ENCODE peak calls at places on chromosome 10, in eight cellular contexts. One of them, this sample, is unnamed. For H3K4me1, the result is how much of the 10 kb centered on the place peaks cover.

GRCh38 chr10:118911361-118911760 is 118.2 kb upstream of the NANOS1 start:
- DNase-seq in suprapubic skin: no peak
- DNase-seq in cardiac muscle cell: peak
- DNase-seq in stomach: no peak
- DNase-seq in heart left ventricle: no peak
- DNase-seq in adipocyte: peak
- DNase-seq in thyroid gland: no peak
- DNase-seq in A549: peak
- DNase-seq in this sample: no peak

GRCh38 chr10:43824934-43825333 is 176.3 kb upstream of the ZNF32 start:
- DNase-seq in suprapubic skin: no peak
- DNase-seq in heart left ventricle: peak
- DNase-seq in stomach: no peak
- DNase-seq in thyroid gland: no peak
- DNase-seq in cardiac muscle cell: peak
- DNase-seq in A549: no peak
- DNase-seq in adipocyte: no peak
- DNase-seq in this sample: no peak

GRCh38 chr10:3783313-3783689 is 1.7 kb downstream of the KLF6 start:
- DNase-seq in stomach: peak
- DNase-seq in cardiac muscle cell: peak
- DNase-seq in A549: peak
- DNase-seq in suprapubic skin: peak
- DNase-seq in adipocyte: peak
- DNase-seq in heart left ventricle: peak
- DNase-seq in thyroid gland: peak
- DNase-seq in this sample: peak

GRCh38 chr10:50421026-50421719 is 169.9 kb upstream of the ASAH2 start:
- DNase-seq in stomach: peak
- DNase-seq in adipocyte: peak
- DNase-seq in cardiac muscle cell: peak
- DNase-seq in heart left ventricle: no peak
- DNase-seq in A549: peak
- DNase-seq in thyroid gland: peak
- DNase-seq in suprapubic skin: no peak
- DNase-seq in this sample: no peak

GRCh38 chr10:43249962-43250624 is 16.8 kb downstream of the RASGEF1A start:
- DNase-seq in suprapubic skin: peak
- DNase-seq in adipocyte: no peak
- DNase-seq in stomach: peak
- DNase-seq in thyroid gland: no peak
- DNase-seq in cardiac muscle cell: no peak
- DNase-seq in A549: no peak
- DNase-seq in heart left ventricle: peak
- DNase-seq in this sample: no peak

GRCh38 chr10:110349826-110350225 is 45.1 kb upstream of the SMNDC1 start:
- DNase-seq in thyroid gland: no peak
- DNase-seq in suprapubic skin: no peak
- DNase-seq in adipocyte: no peak
- DNase-seq in cardiac muscle cell: no peak
- DNase-seq in stomach: no peak
- DNase-seq in heart left ventricle: no peak
- DNase-seq in A549: no peak
- DNase-seq in this sample: no peak

GRCh38 chr10:89002234-89002978 is 11.8 kb downstream of the FAS start:
- DNase-seq in heart left ventricle: no peak
- DNase-seq in stomach: no peak
- DNase-seq in suprapubic skin: no peak
- DNase-seq in adipocyte: no peak
- DNase-seq in thyroid gland: no peak
- DNase-seq in cardiac muscle cell: no peak
- DNase-seq in A549: no peak
- DNase-seq in this sample: no peak

GRCh38 chr10:22230331-22230833 is 12.6 kb upstream of the EBLN1 start:
- DNase-seq in stomach: no peak
- DNase-seq in suprapubic skin: no peak
- DNase-seq in adipocyte: peak
- DNase-seq in thyroid gland: peak
- DNase-seq in A549: peak
- DNase-seq in cardiac muscle cell: peak
- DNase-seq in heart left ventricle: no peak
- DNase-seq in this sample: peak

GRCh38 chr10:88008866-88009470 is 145.5 kb downstream of the PTEN start:
- DNase-seq in A549: peak
- DNase-seq in suprapubic skin: no peak
- DNase-seq in stomach: no peak
- DNase-seq in adipocyte: no peak
- DNase-seq in thyroid gland: no peak
- DNase-seq in heart left ventricle: no peak
- DNase-seq in cardiac muscle cell: no peak
- DNase-seq in this sample: no peak

GRCh38 chr10:125624800-125625199 is 58.2 kb downstream of the TEX36 start:
- DNase-seq in thyroid gland: no peak
- DNase-seq in stomach: peak
- DNase-seq in adipocyte: no peak
- DNase-seq in cardiac muscle cell: no peak
- DNase-seq in heart left ventricle: no peak
- DNase-seq in suprapubic skin: no peak
- DNase-seq in A549: no peak
- DNase-seq in this sample: peak

GRCh38 chr10:89644691-89644966 is 413 bp downstream of the PANK1 start:
- DNase-seq in A549: no peak
- DNase-seq in suprapubic skin: peak
- DNase-seq in cardiac muscle cell: no peak
- DNase-seq in adipocyte: no peak
- DNase-seq in heart left ventricle: peak
- DNase-seq in stomach: no peak
- DNase-seq in thyroid gland: peak
- DNase-seq in this sample: peak

GRCh38 chr10:34641913-34642558 is 173.1 kb downstream of the PARD3 start:
- DNase-seq in A549: no peak
- DNase-seq in thyroid gland: no peak
- DNase-seq in suprapubic skin: no peak
- DNase-seq in adipocyte: no peak
- DNase-seq in heart left ventricle: no peak
- DNase-seq in cardiac muscle cell: no peak
- DNase-seq in stomach: no peak
- DNase-seq in this sample: no peak

DNA sequence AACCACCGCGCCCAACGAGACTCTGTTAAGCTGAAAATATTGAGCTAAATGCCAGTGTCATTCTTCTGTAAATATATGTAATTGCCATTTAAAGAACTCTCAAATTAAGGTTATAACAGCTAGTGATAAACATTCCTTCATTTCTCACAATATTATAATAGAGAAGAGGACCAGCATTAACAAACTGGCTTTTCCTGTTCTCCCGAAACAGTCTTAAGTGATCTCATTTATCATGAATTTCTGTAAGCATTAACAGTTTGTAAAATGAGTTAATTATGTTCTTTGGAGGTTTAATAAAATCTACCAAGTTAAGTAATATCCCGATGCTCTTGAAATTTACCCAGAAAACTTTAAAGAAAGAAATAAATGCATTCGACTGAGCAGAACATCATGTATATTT is 352.8 kb downstream of the KCNMA1 start:
- DNase-seq in heart left ventricle: no peak
- DNase-seq in thyroid gland: no peak
- DNase-seq in adipocyte: no peak
- DNase-seq in A549: no peak
- DNase-seq in suprapubic skin: no peak
- DNase-seq in cardiac muscle cell: no peak
- DNase-seq in stomach: no peak
- DNase-seq in this sample: no peak
- H3K4me1 ChIP-seq in heart left ventricle: under half
- H3K4me1 ChIP-seq in thyroid gland: under half
- H3K4me1 ChIP-seq in adipocyte: under half
- H3K4me1 ChIP-seq in A549: under half
- H3K4me1 ChIP-seq in suprapubic skin: under half
- H3K4me1 ChIP-seq in cardiac muscle cell: under half
- H3K4me1 ChIP-seq in stomach: under half
- H3K4me1 ChIP-seq in this sample: under half

DNA sequence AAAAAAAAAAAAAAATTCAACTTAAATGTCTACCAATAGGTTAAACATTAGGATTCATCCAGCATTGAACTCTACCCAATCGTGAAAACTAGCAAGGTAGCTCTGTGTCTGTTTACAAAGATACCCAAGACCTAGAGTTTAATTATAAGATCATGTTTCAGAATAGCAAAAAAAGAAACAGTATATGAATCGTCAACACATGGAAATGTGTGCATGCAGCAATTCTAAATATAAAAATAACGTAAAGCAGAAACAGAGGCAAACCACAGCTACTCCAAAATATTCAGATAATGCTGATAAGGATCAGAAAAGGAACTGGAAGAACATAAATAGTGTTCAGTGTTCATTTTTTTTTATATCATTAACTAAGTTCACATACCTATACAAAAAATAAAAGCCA is 68.7 kb downstream of the AFAP1L2 start:
- DNase-seq in heart left ventricle: no peak
- DNase-seq in adipocyte: peak
- DNase-seq in suprapubic skin: no peak
- DNase-seq in cardiac muscle cell: no peak
- DNase-seq in A549: no peak
- DNase-seq in thyroid gland: no peak
- DNase-seq in stomach: no peak
- DNase-seq in this sample: no peak
- H3K4me1 ChIP-seq in heart left ventricle: under half
- H3K4me1 ChIP-seq in adipocyte: under half
- H3K4me1 ChIP-seq in suprapubic skin: under half
- H3K4me1 ChIP-seq in cardiac muscle cell: under half
- H3K4me1 ChIP-seq in A549: under half
- H3K4me1 ChIP-seq in thyroid gland: under half
- H3K4me1 ChIP-seq in stomach: under half
- H3K4me1 ChIP-seq in this sample: under half

DNA sequence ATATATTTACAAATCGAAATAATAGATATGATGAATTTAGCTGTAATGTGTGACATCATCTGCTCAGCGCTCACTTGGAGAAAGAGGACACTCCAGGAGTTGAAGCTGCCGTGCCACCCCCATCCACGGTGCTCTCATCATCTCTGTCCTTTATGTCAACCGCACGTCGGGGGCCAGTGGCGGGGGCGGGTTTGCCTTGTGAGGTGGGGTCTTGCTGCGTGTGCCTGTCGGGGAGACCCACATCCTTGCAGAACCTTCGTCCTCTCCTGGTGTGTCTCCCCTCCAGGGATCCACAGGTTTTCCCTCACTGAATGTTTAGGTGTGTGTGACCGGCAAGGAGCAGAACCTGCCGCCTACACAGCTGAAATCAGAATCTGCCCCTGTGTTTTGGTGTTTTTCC is 71.6 kb downstream of the INPP5A start:
- DNase-seq in suprapubic skin: no peak
- DNase-seq in cardiac muscle cell: no peak
- DNase-seq in thyroid gland: no peak
- DNase-seq in A549: no peak
- DNase-seq in heart left ventricle: no peak
- DNase-seq in adipocyte: no peak
- DNase-seq in stomach: no peak
- DNase-seq in this sample: no peak
- H3K4me1 ChIP-seq in suprapubic skin: under half
- H3K4me1 ChIP-seq in cardiac muscle cell: under half
- H3K4me1 ChIP-seq in thyroid gland: under half
- H3K4me1 ChIP-seq in A549: under half
- H3K4me1 ChIP-seq in heart left ventricle: under half
- H3K4me1 ChIP-seq in adipocyte: under half
- H3K4me1 ChIP-seq in stomach: under half
- H3K4me1 ChIP-seq in this sample: under half

DNA sequence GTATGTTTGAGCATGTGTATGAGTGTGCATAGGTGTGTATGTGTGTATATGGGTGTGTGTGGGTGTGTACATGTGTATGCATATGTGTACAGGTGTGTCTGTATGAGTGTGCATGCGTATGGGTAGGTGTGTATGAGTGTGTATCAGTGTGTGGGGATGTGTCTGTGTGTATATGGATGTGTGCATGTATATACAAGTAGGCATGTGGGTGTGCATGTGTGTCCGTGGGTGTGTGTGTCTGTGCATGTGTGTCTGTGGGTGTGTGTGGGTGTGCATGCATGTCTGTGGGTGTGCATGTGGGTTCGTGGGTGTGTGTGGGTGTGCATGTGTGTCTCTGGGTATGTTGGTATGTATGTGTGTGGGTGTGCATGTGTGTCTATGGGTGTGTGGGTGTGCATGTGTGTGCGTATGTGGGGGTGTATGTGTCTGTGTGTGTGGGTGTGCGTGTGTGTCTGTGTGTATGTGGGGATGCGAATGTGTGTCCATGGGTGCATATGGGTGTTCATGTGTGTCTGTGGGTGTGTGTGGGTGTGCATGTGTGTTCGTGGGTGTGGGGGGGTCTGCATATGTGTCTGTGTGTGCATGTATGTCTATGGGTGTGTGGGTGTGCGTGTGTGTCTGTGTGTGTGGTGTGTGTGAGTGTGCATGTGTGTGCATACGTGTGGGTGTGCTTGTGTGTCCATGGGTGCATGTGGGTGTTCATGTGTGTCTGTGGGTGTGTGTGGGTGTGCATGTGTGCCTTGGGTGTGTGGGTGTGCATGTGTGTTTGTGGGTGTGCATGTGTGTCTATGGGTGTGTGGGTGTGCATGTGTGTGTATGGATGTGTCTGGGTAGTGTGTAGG is 20.6 kb downstream of the EMX2 start:
- DNase-seq in thyroid gland: no peak
- DNase-seq in adipocyte: no peak
- DNase-seq in suprapubic skin: no peak
- DNase-seq in A549: no peak
- DNase-seq in heart left ventricle: no peak
- DNase-seq in cardiac muscle cell: no peak
- DNase-seq in stomach: no peak
- DNase-seq in this sample: no peak
- H3K4me1 ChIP-seq in thyroid gland: under half
- H3K4me1 ChIP-seq in adipocyte: under half
- H3K4me1 ChIP-seq in suprapubic skin: under half
- H3K4me1 ChIP-seq in A549: under half
- H3K4me1 ChIP-seq in heart left ventricle: under half
- H3K4me1 ChIP-seq in cardiac muscle cell: under half
- H3K4me1 ChIP-seq in stomach: under half
- H3K4me1 ChIP-seq in this sample: under half

DNA sequence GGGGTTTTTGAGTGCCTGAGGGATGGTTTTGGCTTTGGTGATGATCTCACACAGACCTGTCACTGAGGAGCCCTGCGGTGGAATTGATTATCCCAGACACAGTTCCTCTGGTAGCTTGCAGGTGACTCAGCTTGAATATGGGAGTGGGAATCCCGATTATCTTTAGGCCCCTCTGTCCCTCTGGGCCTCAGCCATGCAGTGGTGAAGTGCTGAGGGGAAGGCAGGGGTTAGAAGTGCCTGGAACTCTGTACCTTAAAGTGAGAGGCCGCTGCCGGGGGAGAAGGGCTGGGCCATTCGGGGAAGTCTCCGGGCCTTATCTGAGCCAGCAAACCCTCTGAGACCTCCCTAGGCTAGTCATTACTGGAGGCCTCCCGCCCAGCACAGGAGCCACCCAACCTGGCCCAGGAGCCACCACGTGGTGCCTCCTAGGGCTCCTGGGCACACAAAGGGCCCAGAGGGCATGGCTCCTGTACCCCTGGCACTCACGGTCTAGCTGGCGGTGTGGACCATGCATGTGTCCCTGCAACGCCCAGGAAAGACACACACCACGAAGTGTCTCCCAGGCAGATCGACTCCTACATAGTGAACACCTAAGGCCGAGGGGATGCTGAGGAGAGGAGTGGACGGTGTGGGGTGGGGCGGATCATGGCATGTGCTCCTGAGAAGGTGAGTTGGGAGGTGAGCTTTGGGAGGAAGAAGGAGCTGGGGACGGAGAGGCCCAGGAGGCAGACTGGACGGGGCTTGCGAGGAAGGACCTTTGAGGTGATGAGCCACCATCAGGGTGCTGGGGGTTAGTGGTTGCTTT is 56.2 kb downstream of the HK1 start:
- DNase-seq in A549: no peak
- DNase-seq in cardiac muscle cell: no peak
- DNase-seq in thyroid gland: peak
- DNase-seq in adipocyte: no peak
- DNase-seq in suprapubic skin: no peak
- DNase-seq in heart left ventricle: no peak
- DNase-seq in stomach: no peak
- DNase-seq in this sample: no peak
- H3K4me1 ChIP-seq in A549: under half
- H3K4me1 ChIP-seq in cardiac muscle cell: half or more
- H3K4me1 ChIP-seq in thyroid gland: half or more
- H3K4me1 ChIP-seq in adipocyte: half or more
- H3K4me1 ChIP-seq in suprapubic skin: half or more
- H3K4me1 ChIP-seq in heart left ventricle: half or more
- H3K4me1 ChIP-seq in stomach: half or more
- H3K4me1 ChIP-seq in this sample: under half

This sample was measured in prostate gland.